ENCODE peak calls at places on chromosomes 1 and 21, in eight cellular contexts. X is cardiac fibroblast; N is heart right ventricle; V is H1; R is thoracic aorta; E is brain microvascular endothelial cell; K is choroid plexus epithelial cell; J is CD8-positive, alpha-beta memory T cell. Q is an unnamed sample.

GRCh38 chr1:184632415-184633175 is 122.1 kb downstream of the EDEM3 start:
- DNase-seq in X (no peak), N (no peak), V (no peak), R (no peak), E (no peak), K (no peak), J (no peak), Q (no peak)

GRCh38 chr21:44354775-44355771 is 1.7 kb downstream of the TRPM2 start:
- DNase-seq in X (no peak), N (no peak), V (no peak), R (no peak), E (no peak), K (no peak), J (no peak), Q (peak)

GRCh38 chr1:222754386-222755139 is 17.6 kb downstream of the FAM177B start:
- DNase-seq in X (peak), N (peak), V (no peak), R (peak), E (peak), K (peak), J (no peak), Q (no peak)

GRCh38 chr1:165129568-165130164 is 226.8 kb downstream of the LMX1A start:
- DNase-seq in X (peak), N (peak), V (peak), R (no peak), E (peak), K (peak), J (no peak), Q (peak)

GRCh38 chr1:67836769-67837168 is 3.5 kb upstream of the GNG12 start:
- DNase-seq in X (no peak), N (no peak), V (no peak), R (no peak), E (no peak), K (no peak), J (no peak), Q (no peak)

GRCh38 chr1:37158113-37158749 is 123.9 kb upstream of the GRIK3 start:
- DNase-seq in X (no peak), N (no peak), V (no peak), R (no peak), E (no peak), K (no peak), J (no peak), Q (no peak)

GRCh38 chr21:46038871-46039397 is 57.4 kb downstream of the COL6A1 start:
- DNase-seq in X (peak), N (peak), V (no peak), R (peak), E (peak), K (peak), J (no peak), Q (no peak)

GRCh38 chr1:201264072-201264471 is 19.2 kb upstream of the PKP1 start:
- DNase-seq in X (no peak), N (no peak), V (no peak), R (no peak), E (no peak), K (no peak), J (no peak), Q (no peak)

GRCh38 chr1:89602871-89603404 is 30.0 kb upstream of the LRRC8C start:
- DNase-seq in X (no peak), N (no peak), V (no peak), R (no peak), E (no peak), K (no peak), J (no peak), Q (no peak)

GRCh38 chr21:44941567-44941966 is 1.7 kb downstream of the SLX9 start:
- DNase-seq in X (no peak), N (no peak), V (no peak), R (no peak), E (no peak), K (no peak), J (peak), Q (peak)

GRCh38 chr1:37974575-37974974 is 15.2 kb downstream of the SF3A3 start:
- DNase-seq in X (no peak), N (no peak), V (no peak), R (no peak), E (no peak), K (no peak), J (no peak), Q (no peak)

GRCh38 chr1:58660105-58660504 is 39.8 kb downstream of the MYSM1 start:
- DNase-seq in X (no peak), N (no peak), V (no peak), R (no peak), E (no peak), K (no peak), J (no peak), Q (no peak)

GRCh38 chr1:41902125-41902524 is 16.6 kb downstream of the HIVEP3 start:
- DNase-seq in X (peak), N (no peak), V (peak), R (no peak), E (peak), K (peak), J (no peak), Q (peak)

GRCh38 chr1:3462356-3463012 is 8.0 kb downstream of the ARHGEF16 start:
- DNase-seq in X (no peak), N (peak), V (no peak), R (no peak), E (no peak), K (no peak), J (peak), Q (no peak)

GRCh38 chr1:86487131-86487804 is 18.5 kb downstream of the CLCA1 start:
- DNase-seq in X (peak), N (peak), V (no peak), R (no peak), E (peak), K (peak), J (no peak), Q (no peak)

GRCh38 chr1:233625510-233625981 is 11.6 kb downstream of the KCNK1 start:
- DNase-seq in X (no peak), N (no peak), V (no peak), R (no peak), E (no peak), K (no peak), J (no peak), Q (no peak)

GRCh38 chr1:109621402-109622101 is 1.9 kb downstream of the AMPD2 start:
- DNase-seq in X (no peak), N (no peak), V (no peak), R (no peak), E (no peak), K (no peak), J (no peak), Q (no peak)

GRCh38 chr1:39204441-39205081 is at the start of gene MACF1:
- DNase-seq in X (peak), N (peak), V (no peak), R (peak), E (peak), K (peak), J (no peak), Q (no peak)

GRCh38 chr1:203631946-203632345 is 5.3 kb downstream of the ATP2B4 start:
- DNase-seq in X (no peak), N (no peak), V (no peak), R (no peak), E (no peak), K (no peak), J (no peak), Q (no peak)

GRCh38 chr1:36420409-36420808 is 22.7 kb upstream of the LSM10 start:
- DNase-seq in X (peak), N (no peak), V (no peak), R (no peak), E (no peak), K (no peak), J (no peak), Q (no peak)

GRCh38 chr21:45086342-45086958 is 12.1 kb downstream of the ADARB1 start:
- DNase-seq in X (no peak), N (no peak), V (no peak), R (no peak), E (no peak), K (no peak), J (no peak), Q (no peak)

GRCh38 chr1:41380979-41381690 is 19.9 kb downstream of the FOXO6 start:
- DNase-seq in X (no peak), N (peak), V (no peak), R (no peak), E (no peak), K (no peak), J (no peak), Q (no peak)

GRCh38 chr1:24112381-24113169 is 640 bp upstream of the MYOM3 start:
- DNase-seq in X (peak), N (peak), V (peak), R (peak), E (peak), K (peak), J (peak), Q (peak)

GRCh38 chr1:25182629-25183028 is 49.7 kb downstream of the SYF2 start:
- DNase-seq in X (peak), N (no peak), V (no peak), R (no peak), E (peak), K (peak), J (no peak), Q (no peak)

GRCh38 chr1:237786066-237786719 is 104.5 kb downstream of the ZP4 start:
- DNase-seq in X (no peak), N (no peak), V (no peak), R (no peak), E (no peak), K (no peak), J (no peak), Q (no peak)

GRCh38 chr1:40830419-40830943 is 31.7 kb downstream of the CITED4 start:
- DNase-seq in X (no peak), N (no peak), V (no peak), R (no peak), E (no peak), K (no peak), J (no peak), Q (no peak)

GRCh38 chr1:32997381-32997891 is 32.8 kb upstream of the RNF19B start:
- DNase-seq in X (peak), N (no peak), V (no peak), R (no peak), E (peak), K (peak), J (no peak), Q (no peak)

GRCh38 chr1:70211536-70211935 is 6.2 kb upstream of the LRRC40 start:
- DNase-seq in X (peak), N (no peak), V (no peak), R (no peak), E (no peak), K (peak), J (no peak), Q (no peak)

GRCh38 chr1:205437570-205437969 is 15.7 kb upstream of the LEMD1 start:
- DNase-seq in X (no peak), N (no peak), V (no peak), R (no peak), E (no peak), K (no peak), J (no peak), Q (no peak)

GRCh38 chr1:26290416-26291261 is 10.8 kb downstream of the SH3BGRL3 start:
- DNase-seq in X (no peak), N (no peak), V (no peak), R (no peak), E (no peak), K (no peak), J (no peak), Q (no peak)

GRCh38 chr1:43878440-43878839 is 55.2 kb upstream of the ARTN start:
- DNase-seq in X (no peak), N (no peak), V (no peak), R (no peak), E (no peak), K (no peak), J (no peak), Q (no peak)

GRCh38 chr1:91731815-91732214 is 154.1 kb downstream of the TGFBR3 start:
- DNase-seq in X (peak), N (no peak), V (no peak), R (no peak), E (no peak), K (peak), J (peak), Q (no peak)

GRCh38 chr1:156096640-156097391 is 14.6 kb upstream of the MEX3A start:
- DNase-seq in X (peak), N (peak), V (no peak), R (no peak), E (peak), K (peak), J (peak), Q (peak)

GRCh38 chr1:67766117-67766978 is 66.9 kb downstream of the GNG12 start:
- DNase-seq in X (peak), N (peak), V (no peak), R (peak), E (peak), K (peak), J (peak), Q (no peak)

GRCh38 chr1:98929456-98929855 is 75.2 kb downstream of the PLPPR5 start:
- DNase-seq in X (no peak), N (no peak), V (no peak), R (no peak), E (no peak), K (no peak), J (no peak), Q (no peak)

GRCh38 chr1:111603979-111604378 is 15.6 kb upstream of the RAP1A start:
- DNase-seq in X (no peak), N (no peak), V (no peak), R (no peak), E (no peak), K (no peak), J (peak), Q (no peak)

GRCh38 chr1:16048573-16049189 is 5.1 kb downstream of the CLCNKB start:
- DNase-seq in X (no peak), N (peak), V (peak), R (no peak), E (no peak), K (peak), J (no peak), Q (no peak)

GRCh38 chr1:15218287-15219279 is 28.4 kb upstream of the FHAD1 start:
- DNase-seq in X (peak), N (no peak), V (no peak), R (no peak), E (peak), K (peak), J (no peak), Q (no peak)

GRCh38 chr1:72281637-72282270 is 585 bp downstream of the NEGR1 start:
- DNase-seq in X (no peak), N (no peak), V (no peak), R (no peak), E (no peak), K (peak), J (no peak), Q (no peak)
- H3K4me3 ChIP-seq in X (peak), N (peak), V (peak), R (peak), E (peak), K (peak), J (no peak), Q (no peak)

DNA sequence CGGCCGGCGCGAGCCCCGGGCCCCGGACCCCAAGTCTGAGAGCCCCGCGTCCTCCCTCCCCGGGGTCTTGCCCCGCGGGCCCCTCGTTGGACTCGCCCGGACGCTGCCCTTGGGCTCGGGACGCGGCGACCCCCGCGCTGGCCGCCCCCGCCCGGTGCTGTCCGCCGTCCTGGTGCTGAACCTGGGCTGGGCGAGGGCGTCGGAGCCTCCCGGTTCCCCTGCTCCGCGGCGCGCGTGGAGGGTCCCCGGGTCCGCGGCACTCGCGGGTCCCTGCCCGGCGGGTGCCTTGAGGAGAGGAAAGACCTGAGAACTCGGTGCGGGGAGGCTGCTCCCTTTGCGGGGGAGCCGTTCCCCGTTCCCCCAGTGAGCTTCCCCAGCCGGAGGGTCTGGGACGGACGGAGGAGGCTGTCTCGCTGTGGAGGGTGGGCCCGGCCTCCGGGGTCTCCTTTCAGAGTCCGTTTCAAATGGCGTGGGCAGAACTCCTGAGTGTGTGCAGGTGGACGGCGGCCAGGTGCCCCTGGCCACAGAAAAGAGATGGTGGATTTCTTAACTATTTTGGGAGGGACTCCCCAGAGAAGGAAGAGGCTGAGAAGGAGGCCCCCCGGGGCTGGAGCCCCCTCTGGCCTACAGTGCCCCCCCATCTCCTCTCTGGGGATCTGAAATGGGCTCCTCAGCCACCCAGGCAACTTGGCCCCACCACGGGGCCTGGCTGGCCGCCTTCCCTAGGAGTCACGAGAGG is 595 bp downstream of the GABRD start:
- DNase-seq in X (no peak), N (no peak), V (no peak), R (no peak), E (no peak), K (no peak), J (no peak), Q (no peak)
- H3K4me3 ChIP-seq in X (no peak), N (peak), V (peak), R (no peak), E (no peak), K (no peak), J (no peak), Q (peak)

GRCh38 chr1:183025782-183026774 is 2.9 kb downstream of the LAMC1 start:
- DNase-seq in X (peak), N (no peak), V (no peak), R (no peak), E (no peak), K (peak), J (no peak), Q (peak)
- H3K4me3 ChIP-seq in X (peak), N (peak), V (no peak), R (peak), E (peak), K (peak), J (no peak), Q (peak)

GRCh38 chr1:63316540-63316939 is 5.8 kb upstream of the FOXD3 start:
- DNase-seq in X (no peak), N (no peak), V (no peak), R (no peak), E (no peak), K (no peak), J (no peak), Q (no peak)
- H3K4me3 ChIP-seq in X (no peak), N (no peak), V (no peak), R (peak), E (no peak), K (no peak), J (no peak), Q (no peak)

GRCh38 chr1:115829023-115829674 is 11.8 kb downstream of the NHLH2 start:
- DNase-seq in X (peak), N (no peak), V (no peak), R (no peak), E (peak), K (peak), J (no peak), Q (peak)

GRCh38 chr1:115829947-115830346 is 11.0 kb downstream of the NHLH2 start:
- DNase-seq in X (no peak), N (no peak), V (no peak), R (no peak), E (no peak), K (no peak), J (no peak), Q (no peak)

GRCh38 chr1:115827452-115827851 is 13.5 kb downstream of the NHLH2 start:
- DNase-seq in X (no peak), N (no peak), V (no peak), R (no peak), E (no peak), K (no peak), J (no peak), Q (no peak)

GRCh38 chr1:115826642-115827041 is 14.3 kb downstream of the NHLH2 start:
- DNase-seq in X (no peak), N (no peak), V (no peak), R (no peak), E (no peak), K (no peak), J (no peak), Q (no peak)

DNA sequence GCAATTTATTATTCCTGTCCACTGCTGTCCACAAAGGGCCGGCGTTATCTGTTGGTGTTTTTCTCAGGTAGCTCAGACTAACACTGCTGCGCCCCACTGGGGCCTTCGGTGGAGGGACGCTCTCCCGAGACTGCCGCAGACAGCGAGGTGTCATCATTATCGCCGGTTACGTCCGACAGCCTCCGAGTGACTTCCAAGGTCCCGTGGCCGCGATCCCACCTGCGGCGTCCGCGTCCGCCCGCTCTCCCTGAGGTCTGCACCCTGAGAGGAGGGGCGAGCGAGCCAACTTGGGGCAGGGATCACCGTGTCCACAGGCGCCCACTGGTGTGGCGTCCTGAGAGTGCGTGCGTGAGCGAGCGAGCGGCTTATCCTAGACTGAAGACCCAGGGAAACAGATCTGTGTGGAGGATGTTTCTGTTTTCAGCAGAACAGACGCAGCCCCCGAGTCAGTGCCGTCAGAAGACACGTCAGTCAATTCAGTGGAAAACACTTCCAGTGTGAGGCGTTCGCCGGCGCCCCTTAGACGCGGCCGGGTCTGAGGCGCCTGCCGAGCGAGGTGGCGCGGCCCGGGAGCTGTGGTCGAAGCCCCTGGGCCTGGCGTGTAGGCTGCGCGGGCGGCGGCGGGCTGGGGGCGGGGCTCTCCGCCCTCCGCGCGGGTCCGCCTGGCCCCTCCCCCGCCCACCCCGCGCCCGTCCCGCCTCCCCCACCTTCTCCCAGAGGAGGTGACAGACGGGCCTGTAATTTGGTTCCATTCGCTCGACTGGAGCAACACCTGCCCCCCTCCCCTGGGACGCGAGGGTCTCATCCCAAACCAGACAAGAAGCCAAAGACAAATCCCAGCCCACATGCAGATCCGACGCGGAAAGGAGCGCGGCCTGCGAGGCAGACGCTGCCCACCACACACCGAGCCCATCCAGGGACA is 12.6 kb downstream of the NHLH2 start:
- DNase-seq in X (no peak), N (no peak), V (no peak), R (no peak), E (peak), K (peak), J (no peak), Q (peak)
- H3K4me3 ChIP-seq in X (peak), N (peak), V (peak), R (peak), E (peak), K (peak), J (no peak), Q (peak)

DNA sequence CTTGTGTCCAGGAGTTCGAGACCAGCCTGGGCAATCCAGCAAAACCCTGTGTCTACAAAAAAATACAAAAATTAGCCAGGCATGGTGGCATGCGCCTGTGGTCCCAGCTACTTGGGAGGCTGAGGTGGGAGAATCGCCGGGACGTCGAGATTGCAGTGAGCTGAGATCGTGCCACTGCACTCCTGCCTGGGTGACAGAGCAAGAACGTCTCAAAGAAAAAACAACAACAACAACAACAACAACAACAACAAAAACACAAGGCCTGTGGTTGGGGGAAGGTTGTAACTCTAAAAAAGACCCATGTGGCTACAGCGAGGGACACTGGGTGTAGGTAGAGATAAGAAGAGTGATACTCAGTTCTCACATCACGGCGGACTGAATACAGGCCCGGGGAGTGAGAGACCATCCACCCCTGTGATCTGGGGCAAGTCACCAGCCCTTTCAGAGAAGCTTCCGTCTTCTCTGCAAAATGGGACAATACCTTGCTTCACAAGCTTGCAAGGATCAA is 848 bp upstream of the CDC42 start:
- DNase-seq in X (no peak), N (no peak), V (no peak), R (no peak), E (no peak), K (no peak), J (no peak), Q (no peak)
- H3K4me3 ChIP-seq in X (no peak), N (no peak), V (no peak), R (no peak), E (no peak), K (no peak), J (peak), Q (no peak)

GRCh38 chr1:11981378-11982009 is 1.2 kb downstream of the MFN2 start:
- DNase-seq in X (no peak), N (no peak), V (no peak), R (no peak), E (no peak), K (no peak), J (no peak), Q (no peak)
- H3K4me3 ChIP-seq in X (no peak), N (peak), V (peak), R (peak), E (peak), K (peak), J (peak), Q (peak)

GRCh38 chr1:10674700-10675598 is 121.5 kb downstream of the CASZ1 start:
- DNase-seq in X (no peak), N (no peak), V (no peak), R (no peak), E (no peak), K (no peak), J (no peak), Q (no peak)
- H3K4me3 ChIP-seq in X (no peak), N (no peak), V (no peak), R (peak), E (no peak), K (no peak), J (no peak), Q (no peak)

Q was measured in Caco-2.